ENCODE peak calls at places on chromosomes 4 and X, in eight cellular contexts. One of them, this sample, is unnamed.

GRCh38 chrX:133989491-133989890 is 4.1 kb upstream of the GPC3 start:
- DNase-seq in A172: no peak
- DNase-seq in adrenal gland: no peak
- DNase-seq in smooth muscle cell of the brain vasculature: no peak
- DNase-seq in memory B cell: no peak
- DNase-seq in fibroblast of gingiva: no peak
- DNase-seq in fibroblast of pulmonary artery: no peak
- DNase-seq in KBM-7: no peak
- DNase-seq in this sample: no peak

GRCh38 chr4:20084488-20084887 is 167.2 kb upstream of the SLIT2 start:
- DNase-seq in fibroblast of gingiva: no peak
- DNase-seq in fibroblast of pulmonary artery: no peak
- DNase-seq in A172: no peak
- DNase-seq in adrenal gland: no peak
- DNase-seq in memory B cell: no peak
- DNase-seq in smooth muscle cell of the brain vasculature: no peak
- DNase-seq in KBM-7: peak
- DNase-seq in this sample: no peak

GRCh38 chr4:159103406-159104131 is 690 bp downstream of the RAPGEF2 start:
- DNase-seq in fibroblast of pulmonary artery: peak
- DNase-seq in memory B cell: peak
- DNase-seq in adrenal gland: peak
- DNase-seq in smooth muscle cell of the brain vasculature: no peak
- DNase-seq in KBM-7: peak
- DNase-seq in A172: no peak
- DNase-seq in fibroblast of gingiva: peak
- DNase-seq in this sample: peak

GRCh38 chr4:98476891-98477290 is 181.5 kb downstream of the TSPAN5 start:
- DNase-seq in A172: no peak
- DNase-seq in adrenal gland: no peak
- DNase-seq in fibroblast of pulmonary artery: no peak
- DNase-seq in KBM-7: no peak
- DNase-seq in fibroblast of gingiva: no peak
- DNase-seq in smooth muscle cell of the brain vasculature: no peak
- DNase-seq in memory B cell: no peak
- DNase-seq in this sample: no peak

GRCh38 chr4:184361443-184361842 is 112.9 kb downstream of the IRF2 start:
- DNase-seq in fibroblast of gingiva: peak
- DNase-seq in adrenal gland: no peak
- DNase-seq in KBM-7: no peak
- DNase-seq in A172: no peak
- DNase-seq in memory B cell: no peak
- DNase-seq in smooth muscle cell of the brain vasculature: no peak
- DNase-seq in fibroblast of pulmonary artery: peak
- DNase-seq in this sample: no peak

GRCh38 chr4:82744284-82744963 is 54.2 kb downstream of the SCD5 start:
- DNase-seq in smooth muscle cell of the brain vasculature: no peak
- DNase-seq in fibroblast of pulmonary artery: no peak
- DNase-seq in fibroblast of gingiva: no peak
- DNase-seq in KBM-7: no peak
- DNase-seq in adrenal gland: no peak
- DNase-seq in A172: no peak
- DNase-seq in memory B cell: no peak
- DNase-seq in this sample: no peak

GRCh38 chrX:153507484-153508178 is 9.8 kb upstream of the ATP2B3 start:
- DNase-seq in smooth muscle cell of the brain vasculature: no peak
- DNase-seq in memory B cell: peak
- DNase-seq in adrenal gland: peak
- DNase-seq in fibroblast of gingiva: peak
- DNase-seq in KBM-7: peak
- DNase-seq in A172: peak
- DNase-seq in fibroblast of pulmonary artery: peak
- DNase-seq in this sample: peak

GRCh38 chrX:119398974-119399771 is at the start of gene SLC25A43:
- DNase-seq in A172: no peak
- DNase-seq in smooth muscle cell of the brain vasculature: no peak
- DNase-seq in memory B cell: peak
- DNase-seq in fibroblast of pulmonary artery: peak
- DNase-seq in fibroblast of gingiva: peak
- DNase-seq in adrenal gland: peak
- DNase-seq in KBM-7: peak
- DNase-seq in this sample: no peak

GRCh38 chr4:152634110-152634760 is 45.6 kb downstream of the TMEM154 start:
- DNase-seq in fibroblast of pulmonary artery: peak
- DNase-seq in A172: no peak
- DNase-seq in fibroblast of gingiva: no peak
- DNase-seq in KBM-7: no peak
- DNase-seq in adrenal gland: no peak
- DNase-seq in memory B cell: no peak
- DNase-seq in smooth muscle cell of the brain vasculature: no peak
- DNase-seq in this sample: no peak

GRCh38 chrX:149145845-149146285 is 359.2 kb downstream of the IDS start:
- DNase-seq in memory B cell: no peak
- DNase-seq in smooth muscle cell of the brain vasculature: no peak
- DNase-seq in fibroblast of gingiva: no peak
- DNase-seq in A172: peak
- DNase-seq in KBM-7: peak
- DNase-seq in fibroblast of pulmonary artery: no peak
- DNase-seq in adrenal gland: no peak
- DNase-seq in this sample: no peak

GRCh38 chrX:19334945-19335626 is 8.6 kb upstream of the PDHA1 start:
- DNase-seq in fibroblast of pulmonary artery: peak
- DNase-seq in memory B cell: no peak
- DNase-seq in KBM-7: peak
- DNase-seq in adrenal gland: no peak
- DNase-seq in smooth muscle cell of the brain vasculature: no peak
- DNase-seq in A172: peak
- DNase-seq in fibroblast of gingiva: no peak
- DNase-seq in this sample: no peak

GRCh38 chrX:88838392-88838791 is 91.4 kb downstream of the CPXCR1 start:
- DNase-seq in memory B cell: no peak
- DNase-seq in KBM-7: no peak
- DNase-seq in A172: no peak
- DNase-seq in fibroblast of pulmonary artery: no peak
- DNase-seq in smooth muscle cell of the brain vasculature: no peak
- DNase-seq in adrenal gland: no peak
- DNase-seq in fibroblast of gingiva: no peak
- DNase-seq in this sample: no peak

GRCh38 chr4:7546809-7547367 is 112.2 kb upstream of the PSAPL1 start:
- DNase-seq in fibroblast of gingiva: peak
- DNase-seq in KBM-7: no peak
- DNase-seq in adrenal gland: no peak
- DNase-seq in fibroblast of pulmonary artery: no peak
- DNase-seq in smooth muscle cell of the brain vasculature: no peak
- DNase-seq in memory B cell: no peak
- DNase-seq in A172: peak
- DNase-seq in this sample: no peak

GRCh38 chrX:140701480-140701879 is 8.1 kb upstream of the LINC00632 start:
- DNase-seq in adrenal gland: no peak
- DNase-seq in A172: no peak
- DNase-seq in memory B cell: no peak
- DNase-seq in fibroblast of pulmonary artery: peak
- DNase-seq in fibroblast of gingiva: peak
- DNase-seq in smooth muscle cell of the brain vasculature: no peak
- DNase-seq in KBM-7: peak
- DNase-seq in this sample: no peak

GRCh38 chr4:168843635-168844034 is 166.4 kb downstream of the CBR4 start:
- DNase-seq in fibroblast of pulmonary artery: no peak
- DNase-seq in smooth muscle cell of the brain vasculature: no peak
- DNase-seq in A172: no peak
- DNase-seq in fibroblast of gingiva: no peak
- DNase-seq in KBM-7: no peak
- DNase-seq in adrenal gland: no peak
- DNase-seq in memory B cell: no peak
- DNase-seq in this sample: no peak

GRCh38 chrX:28498658-28499057 is 88.6 kb upstream of the IL1RAPL1 start:
- DNase-seq in smooth muscle cell of the brain vasculature: no peak
- DNase-seq in fibroblast of pulmonary artery: peak
- DNase-seq in KBM-7: no peak
- DNase-seq in adrenal gland: no peak
- DNase-seq in A172: peak
- DNase-seq in memory B cell: no peak
- DNase-seq in fibroblast of gingiva: no peak
- DNase-seq in this sample: no peak

GRCh38 chrX:150696836-150697235 is 3.6 kb downstream of the MTMR1 start:
- DNase-seq in adrenal gland: no peak
- DNase-seq in smooth muscle cell of the brain vasculature: no peak
- DNase-seq in memory B cell: no peak
- DNase-seq in fibroblast of pulmonary artery: no peak
- DNase-seq in A172: no peak
- DNase-seq in fibroblast of gingiva: no peak
- DNase-seq in KBM-7: peak
- DNase-seq in this sample: no peak

GRCh38 chrX:28229217-28229616 is 248.0 kb upstream of the DCAF8L1 start:
- DNase-seq in A172: no peak
- DNase-seq in KBM-7: no peak
- DNase-seq in memory B cell: no peak
- DNase-seq in adrenal gland: no peak
- DNase-seq in fibroblast of pulmonary artery: no peak
- DNase-seq in fibroblast of gingiva: no peak
- DNase-seq in smooth muscle cell of the brain vasculature: no peak
- DNase-seq in this sample: no peak